ENCODE peak calls at places on chromosomes 7 and 10, in nine cellular contexts. One of them, this sample, is unnamed.

GRCh38 chr10:110893559-110894179 is 21.9 kb downstream of the PDCD4 start:
- DNase-seq in lower lobe of right lung: no peak
- DNase-seq in lung: no peak
- DNase-seq in MCF 10A: peak; percentile 54
- DNase-seq in EH: peak; percentile 56
- DNase-seq in effector memory CD8-positive, alpha-beta T cell: no peak
- DNase-seq in Kasumi-1: peak; percentile 94
- DNase-seq in activated naive CD8-positive, alpha-beta T cell treated with anti-CD3 and anti-CD28 coated beads, Interleukin-2, amount 10 ng/mL, durations not matched to agents 7 days and 5 days: no peak
- DNase-seq in AG04450: no peak
- DNase-seq in this sample: peak; percentile 62

GRCh38 chr7:2812119-2812487 is 32.0 kb downstream of the GNA12 start:
- DNase-seq in effector memory CD8-positive, alpha-beta T cell: no peak
- DNase-seq in activated naive CD8-positive, alpha-beta T cell treated with anti-CD3 and anti-CD28 coated beads, Interleukin-2, amount 10 ng/mL, durations not matched to agents 7 days and 5 days: no peak
- DNase-seq in AG04450: no peak
- DNase-seq in Kasumi-1: no peak
- DNase-seq in EH: peak; percentile 69
- DNase-seq in MCF 10A: peak; percentile 46
- DNase-seq in lung: no peak
- DNase-seq in lower lobe of right lung: no peak
- DNase-seq in this sample: no peak

GRCh38 chr7:100407285-100408180 is 21.0 kb downstream of the ZCWPW1 start:
- DNase-seq in MCF 10A: peak; percentile 82
- DNase-seq in effector memory CD8-positive, alpha-beta T cell: peak; percentile 53
- DNase-seq in AG04450: peak; percentile 41
- DNase-seq in Kasumi-1: peak; percentile 85
- DNase-seq in activated naive CD8-positive, alpha-beta T cell treated with anti-CD3 and anti-CD28 coated beads, Interleukin-2, amount 10 ng/mL, durations not matched to agents 7 days and 5 days: no peak
- DNase-seq in lung: no peak
- DNase-seq in EH: peak; percentile 79
- DNase-seq in lower lobe of right lung: no peak
- DNase-seq in this sample: peak; percentile 69

GRCh38 chr10:58457761-58458616 is 54.7 kb upstream of the BICC1 start:
- DNase-seq in activated naive CD8-positive, alpha-beta T cell treated with anti-CD3 and anti-CD28 coated beads, Interleukin-2, amount 10 ng/mL, durations not matched to agents 7 days and 5 days: no peak
- DNase-seq in Kasumi-1: no peak
- DNase-seq in lower lobe of right lung: no peak
- DNase-seq in effector memory CD8-positive, alpha-beta T cell: no peak
- DNase-seq in EH: peak; percentile 93
- DNase-seq in lung: peak; percentile 41
- DNase-seq in AG04450: peak; percentile 96
- DNase-seq in MCF 10A: peak; percentile 73
- DNase-seq in this sample: no peak

GRCh38 chr10:116270691-116271592 is 2.1 kb downstream of the GFRA1 start:
- DNase-seq in effector memory CD8-positive, alpha-beta T cell: no peak
- DNase-seq in lung: no peak
- DNase-seq in activated naive CD8-positive, alpha-beta T cell treated with anti-CD3 and anti-CD28 coated beads, Interleukin-2, amount 10 ng/mL, durations not matched to agents 7 days and 5 days: no peak
- DNase-seq in Kasumi-1: no peak
- DNase-seq in lower lobe of right lung: no peak
- DNase-seq in EH: peak; percentile 17
- DNase-seq in AG04450: no peak
- DNase-seq in MCF 10A: no peak
- DNase-seq in this sample: no peak

GRCh38 chr10:114822771-114823463 is 1.3 kb downstream of the FHIP2A start:
- DNase-seq in MCF 10A: peak; percentile 61
- DNase-seq in EH: peak; percentile 76
- DNase-seq in lower lobe of right lung: no peak
- DNase-seq in lung: no peak
- DNase-seq in effector memory CD8-positive, alpha-beta T cell: no peak
- DNase-seq in AG04450: no peak
- DNase-seq in activated naive CD8-positive, alpha-beta T cell treated with anti-CD3 and anti-CD28 coated beads, Interleukin-2, amount 10 ng/mL, durations not matched to agents 7 days and 5 days: no peak
- DNase-seq in Kasumi-1: peak; percentile 85
- DNase-seq in this sample: no peak

GRCh38 chr7:27191081-27191715 is 6.2 kb upstream of the HOXA11 start:
- DNase-seq in Kasumi-1: no peak
- DNase-seq in activated naive CD8-positive, alpha-beta T cell treated with anti-CD3 and anti-CD28 coated beads, Interleukin-2, amount 10 ng/mL, durations not matched to agents 7 days and 5 days: peak; percentile 19
- DNase-seq in effector memory CD8-positive, alpha-beta T cell: no peak
- DNase-seq in EH: peak; percentile 68
- DNase-seq in AG04450: no peak
- DNase-seq in lower lobe of right lung: no peak
- DNase-seq in MCF 10A: no peak
- DNase-seq in lung: no peak
- DNase-seq in this sample: no peak

GRCh38 chr10:50937230-50937907 is 51.9 kb upstream of the A1CF start:
- DNase-seq in MCF 10A: peak; percentile 45
- DNase-seq in lung: no peak
- DNase-seq in AG04450: peak; percentile 15
- DNase-seq in Kasumi-1: peak; percentile 70
- DNase-seq in EH: peak; percentile 33
- DNase-seq in effector memory CD8-positive, alpha-beta T cell: no peak
- DNase-seq in activated naive CD8-positive, alpha-beta T cell treated with anti-CD3 and anti-CD28 coated beads, Interleukin-2, amount 10 ng/mL, durations not matched to agents 7 days and 5 days: no peak
- DNase-seq in lower lobe of right lung: no peak
- DNase-seq in this sample: no peak

GRCh38 chr10:95560288-95561199 is 627 bp downstream of the SORBS1 start:
- DNase-seq in AG04450: no peak
- DNase-seq in EH: peak; percentile 55
- DNase-seq in Kasumi-1: peak; percentile 23
- DNase-seq in activated naive CD8-positive, alpha-beta T cell treated with anti-CD3 and anti-CD28 coated beads, Interleukin-2, amount 10 ng/mL, durations not matched to agents 7 days and 5 days: peak; percentile 54
- DNase-seq in lung: peak; percentile 52
- DNase-seq in MCF 10A: peak; percentile 28
- DNase-seq in lower lobe of right lung: peak; percentile 73
- DNase-seq in effector memory CD8-positive, alpha-beta T cell: peak; percentile 30
- DNase-seq in this sample: peak; percentile 33

GRCh38 chr10:58579011-58579655 is 66.5 kb downstream of the BICC1 start:
- DNase-seq in effector memory CD8-positive, alpha-beta T cell: no peak
- DNase-seq in EH: no peak
- DNase-seq in AG04450: no peak
- DNase-seq in lower lobe of right lung: no peak
- DNase-seq in Kasumi-1: no peak
- DNase-seq in activated naive CD8-positive, alpha-beta T cell treated with anti-CD3 and anti-CD28 coated beads, Interleukin-2, amount 10 ng/mL, durations not matched to agents 7 days and 5 days: no peak
- DNase-seq in lung: no peak
- DNase-seq in MCF 10A: no peak
- DNase-seq in this sample: no peak

GRCh38 chr7:155811560-155811894 is 736 bp downstream of the SHH start:
- DNase-seq in activated naive CD8-positive, alpha-beta T cell treated with anti-CD3 and anti-CD28 coated beads, Interleukin-2, amount 10 ng/mL, durations not matched to agents 7 days and 5 days: no peak
- DNase-seq in EH: no peak
- DNase-seq in Kasumi-1: no peak
- DNase-seq in lower lobe of right lung: peak; percentile 48
- DNase-seq in AG04450: no peak
- DNase-seq in lung: no peak
- DNase-seq in MCF 10A: no peak
- DNase-seq in effector memory CD8-positive, alpha-beta T cell: no peak
- DNase-seq in this sample: no peak

GRCh38 chr7:137944168-137944567 is 57.7 kb downstream of the CREB3L2 start:
- DNase-seq in effector memory CD8-positive, alpha-beta T cell: no peak
- DNase-seq in lower lobe of right lung: no peak
- DNase-seq in EH: peak; percentile 71
- DNase-seq in Kasumi-1: no peak
- DNase-seq in lung: no peak
- DNase-seq in activated naive CD8-positive, alpha-beta T cell treated with anti-CD3 and anti-CD28 coated beads, Interleukin-2, amount 10 ng/mL, durations not matched to agents 7 days and 5 days: no peak
- DNase-seq in MCF 10A: no peak
- DNase-seq in AG04450: peak; percentile 78
- DNase-seq in this sample: no peak

GRCh38 chr10:71268247-71268691 is 50.8 kb upstream of the SLC29A3 start:
- DNase-seq in Kasumi-1: peak; percentile 7
- DNase-seq in effector memory CD8-positive, alpha-beta T cell: no peak
- DNase-seq in activated naive CD8-positive, alpha-beta T cell treated with anti-CD3 and anti-CD28 coated beads, Interleukin-2, amount 10 ng/mL, durations not matched to agents 7 days and 5 days: no peak
- DNase-seq in MCF 10A: no peak
- DNase-seq in lower lobe of right lung: no peak
- DNase-seq in AG04450: no peak
- DNase-seq in EH: peak; percentile 53
- DNase-seq in lung: no peak
- DNase-seq in this sample: no peak

This sample was measured in immature natural killer cell.